ENCODE peak calls at places on chromosomes 2 and 18, in seven cellular contexts. J is testis, G is uterus, C is endothelial cell of umbilical vein, K is GM12892, L is tibial nerve, F is body of pancreas. Z is an unnamed sample.

GRCh38 chr2:31051213-31052185 is 86.7 kb downstream of the GALNT14 start:
- DNase-seq in J (no peak), G (no peak), K (no peak), L (no peak), C (no peak), F (no peak), Z (no peak)

GRCh38 chr18:57727952-57728807 is 74.9 kb downstream of the ATP8B1 start:
- DNase-seq in J (no peak), L (no peak), G (no peak), F (no peak), C (peak; percentile 96), K (no peak), Z (no peak)

GRCh38 chr2:19176977-19177376 is 181.4 kb downstream of the OSR1 start:
- DNase-seq in L (no peak), F (no peak), G (no peak), K (no peak), C (no peak), J (no peak), Z (no peak)

GRCh38 chr2:70391259-70391658 is 89.4 kb upstream of the FAM136A start:
- DNase-seq in G (no peak), C (no peak), K (no peak), L (no peak), F (no peak), J (no peak), Z (no peak)

GRCh38 chr2:241803387-241804325 is 5.3 kb upstream of the NEU4 start:
- DNase-seq in K (peak; percentile 58), F (peak; percentile 46), J (peak; percentile 85), L (no peak), C (peak; percentile 29), G (no peak), Z (no peak)

GRCh38 chr2:240998706-240999000 is 235 bp downstream of the SNED1 start:
- DNase-seq in G (no peak), F (no peak), L (no peak), K (no peak), J (no peak), C (no peak), Z (no peak)

GRCh38 chr2:143489135-143489534 is 359.9 kb downstream of the ARHGAP15 start:
- DNase-seq in C (peak; percentile 81), F (no peak), L (no peak), J (no peak), G (no peak), K (no peak), Z (peak; percentile 5)

GRCh38 chr18:78580835-78581339 is 398.7 kb upstream of the SALL3 start:
- DNase-seq in F (no peak), L (no peak), J (no peak), K (no peak), C (no peak), G (no peak), Z (no peak)

GRCh38 chr2:105865222-105865913 is 120.7 kb downstream of the NCK2 start:
- DNase-seq in L (no peak), J (no peak), K (no peak), C (no peak), G (no peak), F (no peak), Z (no peak)

GRCh38 chr2:25159947-25160346 is 8.4 kb downstream of the POMC start:
- DNase-seq in C (no peak), G (no peak), L (no peak), K (no peak), F (no peak), J (no peak), Z (peak; percentile 34)

GRCh38 chr2:24972315-24972958 is 682 bp upstream of the DNAJC27 start:
- DNase-seq in C (peak; percentile 74), G (peak; percentile 34), L (peak; percentile 25), K (no peak), J (peak; percentile 59), F (peak; percentile 63), Z (no peak)

GRCh38 chr2:239642406-239643004 is 241.7 kb upstream of the HDAC4 start:
- DNase-seq in L (no peak), K (no peak), G (no peak), F (no peak), C (no peak), J (no peak), Z (no peak)

GRCh38 chr2:195768454-195768853 is 111.4 kb downstream of the SLC39A10 start:
- DNase-seq in F (no peak), G (no peak), L (no peak), K (no peak), J (no peak), C (no peak), Z (no peak)

GRCh38 chr2:43519711-43520221 is 76.1 kb downstream of the THADA start:
- DNase-seq in K (no peak), F (no peak), G (no peak), C (peak; percentile 83), L (no peak), J (no peak), Z (peak; percentile 20)

GRCh38 chr2:152585830-152586484 is 131.3 kb downstream of the PRPF40A start:
- DNase-seq in L (no peak), C (peak; percentile 69), G (no peak), F (peak; percentile 23), J (no peak), K (no peak), Z (peak; percentile 26)

GRCh38 chr2:241540766-241541561 is 17.6 kb upstream of the BOK start:
- DNase-seq in L (peak; percentile 32), K (peak; percentile 62), C (peak; percentile 62), J (peak; percentile 90), F (peak; percentile 84), G (peak; percentile 59), Z (peak; percentile 62)

GRCh38 chr18:402129-402528 is 98.4 kb downstream of the COLEC12 start:
- DNase-seq in C (no peak), G (no peak), J (no peak), F (no peak), K (no peak), L (no peak), Z (no peak)

GRCh38 chr2:27428978-27429541 is 629 bp downstream of the NRBP1 start:
- DNase-seq in G (peak; percentile 71), J (peak; percentile 84), F (peak; percentile 92), C (peak; percentile 90), L (peak; percentile 27), K (peak; percentile 75), Z (peak; percentile 89)
- TF ChIP-seq POLR2A in G (no peak), J (no peak), F (no peak), C (no peak), L (no peak), K (no peak), Z (peak; percentile 61)

GRCh38 chr18:22268641-22269128 is 99.3 kb downstream of the GATA6 start:
- DNase-seq in F (no peak), G (no peak), K (no peak), C (peak; percentile 26), J (no peak), L (no peak), Z (no peak)

GRCh38 chr18:22273101-22274039 is 104.0 kb downstream of the GATA6 start:
- DNase-seq in C (no peak), J (no peak), F (no peak), G (no peak), L (no peak), K (no peak), Z (no peak)

GRCh38 chr18:22275706-22276333 is 106.4 kb downstream of the GATA6 start:
- DNase-seq in K (no peak), J (no peak), G (no peak), C (peak; percentile 83), F (no peak), L (no peak), Z (no peak)

GRCh38 chr18:22271030-22271429 is 101.6 kb downstream of the GATA6 start:
- DNase-seq in L (no peak), C (no peak), K (no peak), G (no peak), F (no peak), J (no peak), Z (no peak)

DNA sequence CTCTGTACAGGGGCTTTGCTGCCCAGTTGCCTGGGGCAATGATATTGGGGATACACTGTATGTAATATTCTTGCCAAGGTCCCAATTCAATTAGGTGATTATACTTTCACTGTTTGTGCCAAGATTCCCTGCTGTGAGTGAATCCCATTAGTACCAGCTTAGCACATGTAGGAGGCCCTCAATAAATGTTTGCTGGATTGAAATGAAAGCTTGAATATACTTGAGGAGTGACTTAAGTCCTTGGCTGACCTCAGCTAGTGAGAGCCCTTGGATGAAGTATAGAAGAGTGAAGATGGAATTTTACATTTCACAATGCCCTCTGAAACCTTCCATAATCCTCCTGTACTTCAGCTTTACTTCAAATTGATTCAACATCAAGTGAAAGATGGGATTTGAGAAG is 102.9 kb downstream of the GATA6 start:
- DNase-seq in J (no peak), F (no peak), L (no peak), C (no peak), G (no peak), K (no peak), Z (no peak)
- TF ChIP-seq POLR2A in J (no peak), F (no peak), L (no peak), C (no peak), G (no peak), K (no peak), Z (no peak)

GRCh38 chr18:12324991-12325725 is 17.1 kb downstream of the TUBB6 start:
- DNase-seq in K (no peak), C (no peak), J (peak; percentile 14), L (no peak), F (no peak), G (no peak), Z (no peak)
- TF ChIP-seq POLR2A in K (no peak), C (no peak), J (no peak), L (no peak), F (no peak), G (no peak), Z (no peak)

GRCh38 chr18:3455090-3455640 is 5.2 kb downstream of the TGIF1 start:
- DNase-seq in K (no peak), L (no peak), C (no peak), G (no peak), F (no peak), J (no peak), Z (no peak)

GRCh38 chr18:3455938-3456685 is 6.1 kb downstream of the TGIF1 start:
- DNase-seq in J (no peak), K (no peak), L (no peak), G (no peak), C (no peak), F (peak; percentile 27), Z (no peak)

GRCh38 chr18:3452750-3453539 is 3.0 kb downstream of the TGIF1 start:
- DNase-seq in F (no peak), C (peak; percentile 49), G (peak; percentile 29), J (no peak), K (no peak), L (no peak), Z (no peak)

GRCh38 chr18:3453540-3454364 is 3.8 kb downstream of the TGIF1 start:
- DNase-seq in L (peak; percentile 68), G (peak; percentile 79), J (peak; percentile 62), K (no peak), F (peak; percentile 67), C (peak; percentile 97), Z (no peak)

DNA sequence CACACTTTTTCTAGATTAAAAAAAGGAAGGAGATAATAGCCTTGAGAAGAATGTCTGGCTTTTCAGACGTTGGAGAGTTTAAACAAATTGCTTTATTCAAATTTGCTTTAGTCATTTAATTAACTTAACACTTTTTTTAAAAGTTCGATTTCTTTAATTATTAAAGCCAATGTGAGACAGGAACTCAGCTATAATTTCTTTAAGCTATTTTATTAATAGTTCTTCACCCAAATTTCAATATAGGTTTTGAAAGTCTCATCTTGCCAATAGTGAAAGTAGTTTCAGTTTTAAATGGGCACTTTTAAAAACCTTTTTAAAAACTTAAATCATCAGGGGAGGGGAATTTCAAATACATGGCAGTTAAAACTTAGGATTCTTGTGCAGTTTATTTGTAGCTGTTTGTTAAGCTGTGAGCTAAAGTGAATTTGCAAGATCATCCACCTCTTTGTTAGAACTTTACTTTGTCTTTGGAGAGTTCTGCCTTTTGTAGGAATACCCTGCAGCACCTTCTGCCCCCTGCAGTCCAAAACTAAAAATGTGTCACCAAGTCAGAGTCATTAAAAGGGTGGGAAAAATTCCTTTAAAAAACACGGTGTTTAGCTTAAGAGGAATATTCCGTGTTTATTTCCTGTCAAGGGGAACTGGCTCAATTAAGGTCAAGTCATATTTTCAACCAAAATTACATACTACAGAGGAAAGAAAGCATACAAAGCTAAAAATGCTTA is 4.6 kb downstream of the TGIF1 start:
- DNase-seq in F (peak; percentile 59), C (peak; percentile 95), J (peak; percentile 71), K (no peak), G (peak; percentile 40), L (peak; percentile 72), Z (no peak)
- TF ChIP-seq POLR2A in F (no peak), C (no peak), J (no peak), K (no peak), G (no peak), L (no peak), Z (no peak)